ENCODE peak calls at places on chromosomes 1 and 21, in eight cellular contexts. Z, A, R, T, F, B, U and Y are unnamed samples.

GRCh38 chr1:11602424-11602823 is 51.8 kb downstream of the FBXO2 start:
- DNase-seq in Z (no peak), A (no peak), R (no peak), T (no peak), F (no peak), B (no peak), U (no peak), Y (no peak)

GRCh38 chr21:15976807-15977206 is 247.0 kb downstream of the USP25 start:
- DNase-seq in Z (no peak), A (no peak), R (peak), T (no peak), F (peak), B (no peak), U (no peak), Y (no peak)

GRCh38 chr21:35940074-35940927 is 120.0 kb downstream of the SETD4 start:
- DNase-seq in Z (peak), A (no peak), R (peak), T (no peak), F (peak), B (peak), U (peak), Y (peak)

GRCh38 chr21:36543924-36544323 is 64.0 kb upstream of the CLDN14 start:
- DNase-seq in Z (no peak), A (no peak), R (no peak), T (no peak), F (no peak), B (no peak), U (no peak), Y (no peak)

GRCh38 chr1:164794310-164794709 is 235.3 kb downstream of the PBX1 start:
- DNase-seq in Z (peak), A (no peak), R (no peak), T (no peak), F (no peak), B (no peak), U (no peak), Y (no peak)

GRCh38 chr1:56627636-56628039 is 17.5 kb upstream of the PRKAA2 start:
- DNase-seq in Z (peak), A (no peak), R (no peak), T (no peak), F (no peak), B (no peak), U (no peak), Y (no peak)

GRCh38 chr1:94734963-94735899 is 84.9 kb upstream of the SLC44A3 start:
- DNase-seq in Z (peak), A (no peak), R (no peak), T (no peak), F (peak), B (peak), U (no peak), Y (peak)

GRCh38 chr1:203573730-203574129 is 52.9 kb upstream of the ATP2B4 start:
- DNase-seq in Z (no peak), A (no peak), R (no peak), T (no peak), F (no peak), B (no peak), U (no peak), Y (no peak)

GRCh38 chr1:18282851-18283600 is 175.4 kb downstream of the IGSF21 start:
- DNase-seq in Z (no peak), A (no peak), R (no peak), T (no peak), F (peak), B (peak), U (peak), Y (no peak)

GRCh38 chr21:32206631-32207030 is 72.2 kb downstream of the MIS18A start:
- DNase-seq in Z (no peak), A (no peak), R (peak), T (no peak), F (no peak), B (no peak), U (no peak), Y (no peak)

GRCh38 chr1:97143236-97143882 is 421.8 kb downstream of the PTBP2 start:
- DNase-seq in Z (peak), A (no peak), R (no peak), T (no peak), F (no peak), B (no peak), U (no peak), Y (no peak)

GRCh38 chr21:42527489-42528158 is 14.0 kb downstream of the SLC37A1 start:
- DNase-seq in Z (no peak), A (peak), R (no peak), T (peak), F (no peak), B (no peak), U (no peak), Y (no peak)

GRCh38 chr1:152622803-152623202 is at the start of gene LCE3A:
- DNase-seq in Z (peak), A (no peak), R (no peak), T (no peak), F (no peak), B (no peak), U (no peak), Y (no peak)

GRCh38 chr21:21737186-21737585 is 739.0 kb downstream of the NCAM2 start:
- DNase-seq in Z (no peak), A (no peak), R (no peak), T (no peak), F (no peak), B (no peak), U (no peak), Y (no peak)

GRCh38 chr1:44802306-44803061 is 2.3 kb downstream of the PLK3 start:
- DNase-seq in Z (peak), A (no peak), R (no peak), T (no peak), F (no peak), B (no peak), U (no peak), Y (no peak)

GRCh38 chr1:204366759-204367158 is 7.0 kb upstream of the PLEKHA6 start:
- DNase-seq in Z (no peak), A (no peak), R (no peak), T (no peak), F (peak), B (peak), U (peak), Y (no peak)

GRCh38 chr1:42690477-42691156 is 8.4 kb downstream of the YBX1 start:
- DNase-seq in Z (no peak), A (no peak), R (peak), T (no peak), F (no peak), B (no peak), U (no peak), Y (no peak)

GRCh38 chr21:33443174-33443573 is 36.6 kb downstream of the TMEM50B start:
- DNase-seq in Z (no peak), A (no peak), R (no peak), T (no peak), F (no peak), B (no peak), U (no peak), Y (no peak)

GRCh38 chr1:247574236-247574635 is 13.9 kb upstream of the OR2G2 start:
- DNase-seq in Z (no peak), A (no peak), R (no peak), T (no peak), F (no peak), B (no peak), U (no peak), Y (no peak)

GRCh38 chr1:236524142-236524891 is 535 bp downstream of the LGALS8 start:
- DNase-seq in Z (peak), A (peak), R (peak), T (peak), F (peak), B (peak), U (peak), Y (no peak)

GRCh38 chr1:223000549-223001135 is 142.4 kb downstream of the TLR5 start:
- DNase-seq in Z (no peak), A (no peak), R (no peak), T (no peak), F (no peak), B (no peak), U (no peak), Y (no peak)

GRCh38 chr1:2594001-2594640 is 7.5 kb downstream of the PRXL2B start:
- DNase-seq in Z (no peak), A (no peak), R (peak), T (no peak), F (peak), B (peak), U (peak), Y (no peak)

GRCh38 chr1:117110774-117111173 is 10.8 kb downstream of the TRIM45 start:
- DNase-seq in Z (peak), A (no peak), R (peak), T (no peak), F (no peak), B (no peak), U (no peak), Y (no peak)

GRCh38 chr21:17590443-17590842 is 22.3 kb downstream of the BTG3 start:
- DNase-seq in Z (no peak), A (no peak), R (no peak), T (no peak), F (no peak), B (no peak), U (no peak), Y (no peak)